ENCODE peak calls at places on chromosomes 16 and 17, in ten cellular contexts. J, M, U, C, H, A, E, Q, L and R are unnamed samples.

GRCh38 chr17:17839792-17840707 is 3.3 kb upstream of the SREBF1 start:
- DNase-seq in J (peak; percentile 87), M (peak; percentile 95), U (peak; percentile 82), C (peak; percentile 96), H (peak; percentile 92), A (peak; percentile 93), E (peak; percentile 91), Q (peak; percentile 85), L (peak; percentile 76), R (peak; percentile 70)

GRCh38 chr17:65294184-65294719 is 157.1 kb downstream of the RGS9 start:
- DNase-seq in J (peak; percentile 15), M (peak; percentile 71), U (peak; percentile 63), C (peak; percentile 86), H (peak; percentile 47), A (peak; percentile 50), E (peak; percentile 25), Q (peak; percentile 64), L (peak; percentile 70), R (peak; percentile 20)

GRCh38 chr17:77802811-77803220 is 155.7 kb upstream of the TNRC6C start:
- DNase-seq in J (no peak), M (peak; percentile 15), U (no peak), C (peak; percentile 73), H (no peak), A (no peak), E (peak; percentile 36), Q (no peak), L (no peak), R (no peak)

GRCh38 chr16:27839419-27839818 is 224.1 kb downstream of the GSG1L start:
- DNase-seq in J (no peak), M (peak; percentile 60), U (no peak), C (no peak), H (peak; percentile 7), A (no peak), E (no peak), Q (no peak), L (no peak), R (no peak)

GRCh38 chr17:30433514-30433913 is 43.7 kb upstream of the GOSR1 start:
- DNase-seq in J (no peak), M (peak; percentile 82), U (no peak), C (no peak), H (peak; percentile 92), A (peak; percentile 68), E (no peak), Q (peak; percentile 45), L (no peak), R (peak; percentile 80)

GRCh38 chr17:15490634-15491261 is 23.3 kb upstream of the CDRT4 start:
- DNase-seq in J (peak; percentile 35), M (peak; percentile 55), U (no peak), C (peak; percentile 85), H (peak; percentile 77), A (peak; percentile 74), E (peak; percentile 88), Q (peak; percentile 55), L (no peak), R (peak; percentile 13)

GRCh38 chr17:67746704-67747571 is 29.2 kb downstream of the NOL11 start:
- DNase-seq in J (no peak), M (no peak), U (no peak), C (no peak), H (no peak), A (no peak), E (no peak), Q (no peak), L (no peak), R (no peak)

GRCh38 chr17:7884581-7885356 is 3.8 kb upstream of the CHD3 start:
- DNase-seq in J (no peak), M (peak; percentile 18), U (peak; percentile 36), C (peak; percentile 24), H (no peak), A (peak; percentile 8), E (no peak), Q (no peak), L (peak; percentile 41), R (no peak)

GRCh38 chr16:424623-425081 is 797 bp upstream of the RAB11FIP3 start:
- DNase-seq in J (peak; percentile 66), M (peak; percentile 44), U (no peak), C (no peak), H (no peak), A (no peak), E (no peak), Q (peak; percentile 40), L (no peak), R (no peak)